ENCODE peak calls at places on chromosomes 2 and 18, in seven cellular contexts. U, J, F, E, R, A and C are unnamed samples.

GRCh38 chr2:24021122-24021998 is 11.5 kb downstream of the MFSD2B start:
- DNase-seq in U (no peak), A (no peak), J (peak), R (peak), E (no peak), F (peak), C (no peak)

GRCh38 chr2:150589760-150590159 is 102.3 kb upstream of the RND3 start:
- DNase-seq in R (peak), F (no peak), U (no peak), J (peak), E (no peak), A (no peak), C (no peak)

GRCh38 chr18:55014095-55014494 is 54.8 kb upstream of the CCDC68 start:
- DNase-seq in A (no peak), F (no peak), U (no peak), R (no peak), J (peak), E (no peak), C (no peak)

GRCh38 chr18:59715966-59716369 is 18.7 kb upstream of the CCBE1 start:
- DNase-seq in A (no peak), E (peak), J (peak), R (peak), U (no peak), F (no peak), C (no peak)

GRCh38 chr2:216664593-216665034 is 30.7 kb downstream of the IGFBP5 start:
- DNase-seq in E (no peak), J (peak), A (no peak), U (no peak), F (peak), R (no peak), C (no peak)

GRCh38 chr2:74821177-74822124 is 12.5 kb upstream of the HK2 start:
- DNase-seq in A (no peak), F (no peak), R (no peak), J (no peak), E (peak), U (no peak), C (no peak)

GRCh38 chr2:138424436-138425140 is 77.0 kb upstream of the SPOPL start:
- DNase-seq in E (no peak), J (peak), U (no peak), A (no peak), R (no peak), F (no peak), C (no peak)

GRCh38 chr2:200737585-200737984 is 74.1 kb upstream of the BZW1 start:
- DNase-seq in R (no peak), J (no peak), U (no peak), A (no peak), F (no peak), E (no peak), C (no peak)

GRCh38 chr2:17593841-17594482 is 53.5 kb downstream of the VSNL1 start:
- DNase-seq in R (no peak), E (peak), A (no peak), F (no peak), U (no peak), J (no peak), C (no peak)

GRCh38 chr2:96772903-96773675 is 12.4 kb downstream of the CNNM4 start:
- DNase-seq in R (no peak), E (no peak), U (no peak), J (no peak), A (peak), F (no peak), C (no peak)

GRCh38 chr2:215461836-215462532 is 26.1 kb upstream of the FN1 start:
- DNase-seq in E (peak), J (peak), U (no peak), R (no peak), A (no peak), F (no peak), C (no peak)

GRCh38 chr2:100919316-100919715 is 82.8 kb upstream of the RPL31 start:
- DNase-seq in U (no peak), A (no peak), J (no peak), E (no peak), F (peak), R (no peak), C (peak)

GRCh38 chr2:120367649-120368048 is 21.7 kb downstream of the INHBB start:
- DNase-seq in J (no peak), F (no peak), A (no peak), R (peak), U (no peak), E (no peak), C (no peak)

GRCh38 chr2:132465917-132466316 is 49.3 kb downstream of the GPR39 start:
- DNase-seq in F (no peak), J (peak), U (no peak), R (no peak), E (no peak), A (no peak), C (no peak)

GRCh38 chr2:239274391-239275001 is 126.3 kb downstream of the HDAC4 start:
- DNase-seq in A (no peak), R (peak), U (peak), F (peak), J (peak), E (no peak), C (no peak)

GRCh38 chr2:16623046-16623445 is 42.6 kb downstream of the CYRIA start:
- DNase-seq in E (peak), F (no peak), R (no peak), U (no peak), J (peak), A (no peak), C (no peak)

GRCh38 chr18:3605562-3606443 is 155.8 kb downstream of the TGIF1 start:
- DNase-seq in E (peak), A (no peak), F (peak), J (no peak), U (no peak), R (peak), C (no peak)

GRCh38 chr18:3604626-3605408 is 154.8 kb downstream of the TGIF1 start:
- DNase-seq in J (peak), U (no peak), R (peak), F (peak), A (peak), E (peak), C (peak)

GRCh38 chr18:3607309-3608098 is 157.5 kb downstream of the TGIF1 start:
- DNase-seq in J (no peak), R (no peak), U (no peak), E (no peak), F (no peak), A (no peak), C (no peak)

GRCh38 chr18:3603460-3604259 is 153.7 kb downstream of the TGIF1 start:
- DNase-seq in R (peak), J (peak), A (no peak), E (peak), F (peak), U (no peak), C (peak)

GRCh38 chr18:3604260-3604625 is 154.3 kb downstream of the TGIF1 start:
- DNase-seq in A (no peak), F (peak), E (no peak), J (no peak), R (no peak), U (no peak), C (peak)
- H3K4me3 ChIP-seq in A (peak), F (peak), E (no peak), J (no peak), R (peak), U (peak), C (peak)

GRCh38 chr2:20135631-20136050 is 84.2 kb upstream of the LAPTM4A start:
- DNase-seq in J (peak), R (peak), E (peak), U (no peak), A (peak), F (peak), C (peak)
- H3K4me3 ChIP-seq in J (no peak), R (no peak), E (no peak), U (no peak), A (no peak), F (no peak), C (no peak)

GRCh38 chr2:47174731-47175361 is 19.7 kb upstream of the STPG4 start:
- DNase-seq in A (no peak), U (peak), R (peak), E (peak), F (peak), J (peak), C (peak)
- H3K4me3 ChIP-seq in A (peak), U (peak), R (peak), E (peak), F (peak), J (peak), C (peak)

GRCh38 chr18:32468147-32468845 is 2.4 kb downstream of the GAREM1 start:
- DNase-seq in J (no peak), E (no peak), U (no peak), F (no peak), R (no peak), A (no peak), C (no peak)
- H3K4me3 ChIP-seq in J (peak), E (no peak), U (peak), F (peak), R (peak), A (no peak), C (no peak)

GRCh38 chr2:55233658-55233940 is 1.1 kb downstream of the RPS27A start:
- DNase-seq in J (no peak), E (no peak), F (no peak), A (no peak), R (no peak), U (no peak), C (no peak)
- H3K4me3 ChIP-seq in J (peak), E (peak), F (peak), A (peak), R (peak), U (peak), C (peak)

GRCh38 chr2:144227427-144227826 is 292.5 kb downstream of the ZEB2 start:
- DNase-seq in U (no peak), E (no peak), A (no peak), J (no peak), R (no peak), F (no peak), C (no peak)
- H3K4me3 ChIP-seq in U (no peak), E (no peak), A (no peak), J (no peak), R (no peak), F (no peak), C (no peak)

DNA sequence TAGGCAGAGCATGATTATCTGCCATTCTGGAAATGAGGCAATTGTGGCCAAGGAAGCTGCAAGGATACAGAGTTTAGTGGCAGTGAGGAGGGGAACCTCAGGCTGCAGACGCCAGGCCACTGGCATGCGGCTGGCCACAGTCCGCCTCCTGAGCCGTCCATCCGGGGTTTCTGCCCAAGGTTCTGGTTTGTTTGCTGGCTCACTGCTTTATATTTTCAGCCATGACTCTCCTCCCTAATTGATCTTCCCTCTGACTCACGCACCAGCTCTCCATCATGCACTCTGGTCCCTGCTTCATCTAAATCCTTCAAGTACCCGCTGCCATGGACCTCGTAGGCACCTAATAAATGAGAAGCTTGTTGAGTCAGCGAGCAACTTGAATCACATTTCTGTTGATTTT is 107.8 kb upstream of the REV1 start:
- DNase-seq in U (no peak), F (no peak), R (no peak), E (no peak), J (no peak), A (no peak), C (no peak)
- H3K4me3 ChIP-seq in U (no peak), F (no peak), R (no peak), E (no peak), J (no peak), A (no peak), C (no peak)

DNA sequence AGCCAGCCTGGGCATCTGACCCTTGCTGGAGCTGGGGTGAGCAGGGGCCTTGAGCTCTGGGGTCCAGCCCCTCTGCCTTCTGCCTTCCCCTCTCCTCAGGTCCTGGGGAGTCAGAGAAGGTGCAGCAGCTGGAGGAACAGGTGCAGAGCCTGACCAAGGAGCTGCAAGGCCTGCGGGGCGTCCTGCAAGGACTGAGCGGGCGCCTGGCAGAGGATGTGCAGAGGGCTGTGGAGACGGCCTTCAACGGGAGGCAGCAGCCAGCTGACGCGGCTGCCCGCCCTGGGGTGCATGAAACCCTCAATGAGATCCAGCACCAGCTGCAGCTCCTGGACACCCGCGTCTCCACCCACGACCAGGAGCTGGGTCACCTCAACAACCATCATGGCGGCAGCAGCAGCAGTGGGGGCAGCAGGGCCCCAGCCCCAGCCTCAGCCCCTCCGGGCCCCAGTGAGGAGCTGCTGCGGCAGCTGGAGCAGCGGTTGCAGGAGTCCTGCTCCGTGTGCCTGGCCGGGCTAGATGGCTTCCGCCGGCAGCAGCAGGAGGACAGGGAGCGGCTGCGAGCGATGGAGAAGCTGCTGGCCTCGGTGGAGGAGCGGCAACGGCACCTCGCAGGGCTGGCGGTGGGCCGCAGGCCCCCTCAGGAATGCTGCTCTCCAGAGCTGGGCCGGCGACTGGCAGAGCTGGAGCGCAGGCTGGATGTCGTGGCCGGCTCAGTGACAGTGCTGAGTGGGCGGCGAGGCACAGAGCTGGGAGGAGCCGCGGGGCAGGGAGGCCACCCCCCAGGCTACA is 3.8 kb downstream of the EMILIN1 start:
- DNase-seq in U (no peak), J (no peak), E (no peak), A (no peak), R (no peak), F (no peak), C (no peak)
- H3K4me3 ChIP-seq in U (no peak), J (no peak), E (no peak), A (no peak), R (no peak), F (no peak), C (no peak)